ENCODE peak calls at places on chromosomes 2 and 18, in nine cellular contexts. One of them, this sample, is unnamed.

GRCh38 chr18:8882632-8883408 is 177.5 kb downstream of the MTCL1 start:
- DNase-seq in HCT116: peak
- DNase-seq in HL-60: no peak
- DNase-seq in HepG2: peak
- DNase-seq in GM12878: no peak
- DNase-seq in prostate gland: no peak
- DNase-seq in upper lobe of left lung: peak
- DNase-seq in GM23338: peak
- DNase-seq in K562: peak
- DNase-seq in this sample: no peak

GRCh38 chr18:70044626-70045025 is 97.0 kb upstream of the CD226 start:
- DNase-seq in HCT116: peak
- DNase-seq in HL-60: no peak
- DNase-seq in HepG2: no peak
- DNase-seq in GM12878: no peak
- DNase-seq in prostate gland: no peak
- DNase-seq in upper lobe of left lung: no peak
- DNase-seq in GM23338: no peak
- DNase-seq in K562: no peak
- DNase-seq in this sample: no peak

GRCh38 chr2:226431301-226431955 is 368.2 kb downstream of the IRS1 start:
- DNase-seq in HCT116: no peak
- DNase-seq in HL-60: no peak
- DNase-seq in HepG2: peak
- DNase-seq in GM12878: no peak
- DNase-seq in prostate gland: no peak
- DNase-seq in upper lobe of left lung: no peak
- DNase-seq in GM23338: no peak
- DNase-seq in K562: no peak
- DNase-seq in this sample: no peak

GRCh38 chr2:170421175-170421687 is 243.3 kb downstream of the MYO3B start:
- DNase-seq in HCT116: no peak
- DNase-seq in HL-60: no peak
- DNase-seq in HepG2: no peak
- DNase-seq in GM12878: no peak
- DNase-seq in prostate gland: peak
- DNase-seq in upper lobe of left lung: peak
- DNase-seq in GM23338: no peak
- DNase-seq in K562: no peak
- DNase-seq in this sample: no peak

GRCh38 chr2:39778233-39778632 is 825 bp downstream of the THUMPD2 start:
- DNase-seq in HCT116: no peak
- DNase-seq in HL-60: no peak
- DNase-seq in HepG2: no peak
- DNase-seq in GM12878: no peak
- DNase-seq in prostate gland: no peak
- DNase-seq in upper lobe of left lung: no peak
- DNase-seq in GM23338: no peak
- DNase-seq in K562: no peak
- DNase-seq in this sample: no peak

GRCh38 chr2:18265614-18266013 is 294.8 kb downstream of the RDH14 start:
- DNase-seq in HCT116: no peak
- DNase-seq in HL-60: no peak
- DNase-seq in HepG2: no peak
- DNase-seq in GM12878: no peak
- DNase-seq in prostate gland: no peak
- DNase-seq in upper lobe of left lung: no peak
- DNase-seq in GM23338: no peak
- DNase-seq in K562: no peak
- DNase-seq in this sample: no peak

GRCh38 chr2:75186829-75187228 is 12.5 kb downstream of the TACR1 start:
- DNase-seq in HCT116: no peak
- DNase-seq in HL-60: no peak
- DNase-seq in HepG2: no peak
- DNase-seq in GM12878: no peak
- DNase-seq in prostate gland: no peak
- DNase-seq in upper lobe of left lung: no peak
- DNase-seq in GM23338: no peak
- DNase-seq in K562: no peak
- DNase-seq in this sample: no peak

GRCh38 chr18:46366211-46366610 is 262.0 kb downstream of the HAUS1 start:
- DNase-seq in HCT116: no peak
- DNase-seq in HL-60: no peak
- DNase-seq in HepG2: no peak
- DNase-seq in GM12878: no peak
- DNase-seq in prostate gland: no peak
- DNase-seq in upper lobe of left lung: no peak
- DNase-seq in GM23338: no peak
- DNase-seq in K562: no peak
- DNase-seq in this sample: no peak

GRCh38 chr2:12932192-12932591 is 215.5 kb downstream of the TRIB2 start:
- DNase-seq in HCT116: no peak
- DNase-seq in HL-60: no peak
- DNase-seq in HepG2: no peak
- DNase-seq in GM12878: no peak
- DNase-seq in prostate gland: no peak
- DNase-seq in upper lobe of left lung: no peak
- DNase-seq in GM23338: no peak
- DNase-seq in K562: no peak
- DNase-seq in this sample: no peak

GRCh38 chr18:22422909-22423548 is 5.3 kb upstream of the CTAGE1 start:
- DNase-seq in HCT116: no peak
- DNase-seq in HL-60: no peak
- DNase-seq in HepG2: no peak
- DNase-seq in GM12878: no peak
- DNase-seq in prostate gland: peak
- DNase-seq in upper lobe of left lung: no peak
- DNase-seq in GM23338: no peak
- DNase-seq in K562: no peak
- DNase-seq in this sample: no peak

GRCh38 chr18:61891271-61891670 is 1.5 kb downstream of the RNF152 start:
- DNase-seq in HCT116: no peak
- DNase-seq in HL-60: no peak
- DNase-seq in HepG2: no peak
- DNase-seq in GM12878: no peak
- DNase-seq in prostate gland: no peak
- DNase-seq in upper lobe of left lung: no peak
- DNase-seq in GM23338: no peak
- DNase-seq in K562: no peak
- DNase-seq in this sample: no peak

GRCh38 chr2:200765139-200765951 is 46.4 kb upstream of the BZW1 start:
- DNase-seq in HCT116: peak
- DNase-seq in HL-60: no peak
- DNase-seq in HepG2: peak
- DNase-seq in GM12878: no peak
- DNase-seq in prostate gland: no peak
- DNase-seq in upper lobe of left lung: no peak
- DNase-seq in GM23338: no peak
- DNase-seq in K562: no peak
- DNase-seq in this sample: no peak

GRCh38 chr2:14756981-14757657 is 124.6 kb downstream of the LRATD1 start:
- DNase-seq in HCT116: no peak
- DNase-seq in HL-60: peak
- DNase-seq in HepG2: no peak
- DNase-seq in GM12878: no peak
- DNase-seq in prostate gland: no peak
- DNase-seq in upper lobe of left lung: peak
- DNase-seq in GM23338: no peak
- DNase-seq in K562: no peak
- DNase-seq in this sample: no peak

GRCh38 chr2:23065936-23066335 is 319.0 kb upstream of the KLHL29 start:
- DNase-seq in HCT116: no peak
- DNase-seq in HL-60: no peak
- DNase-seq in HepG2: no peak
- DNase-seq in GM12878: no peak
- DNase-seq in prostate gland: no peak
- DNase-seq in upper lobe of left lung: no peak
- DNase-seq in GM23338: no peak
- DNase-seq in K562: no peak
- DNase-seq in this sample: no peak

GRCh38 chr18:22348521-22349316 is 69.0 kb downstream of the CTAGE1 start:
- DNase-seq in HCT116: no peak
- DNase-seq in HL-60: no peak
- DNase-seq in HepG2: no peak
- DNase-seq in GM12878: no peak
- DNase-seq in prostate gland: peak
- DNase-seq in upper lobe of left lung: peak
- DNase-seq in GM23338: peak
- DNase-seq in K562: no peak
- DNase-seq in this sample: peak

GRCh38 chr18:77068321-77068841 is 64.2 kb downstream of the MBP start:
- DNase-seq in HCT116: no peak
- DNase-seq in HL-60: no peak
- DNase-seq in HepG2: no peak
- DNase-seq in GM12878: peak
- DNase-seq in prostate gland: no peak
- DNase-seq in upper lobe of left lung: no peak
- DNase-seq in GM23338: no peak
- DNase-seq in K562: no peak
- DNase-seq in this sample: peak

GRCh38 chr2:233350708-233351107 is 3.6 kb upstream of the DGKD start:
- DNase-seq in HCT116: peak
- DNase-seq in HL-60: peak
- DNase-seq in HepG2: peak
- DNase-seq in GM12878: no peak
- DNase-seq in prostate gland: peak
- DNase-seq in upper lobe of left lung: no peak
- DNase-seq in GM23338: no peak
- DNase-seq in K562: peak
- DNase-seq in this sample: no peak
- TF ChIP-seq POLR2AphosphoS5 in HCT116: peak
- TF ChIP-seq POLR2AphosphoS5 in HL-60: no peak
- TF ChIP-seq POLR2AphosphoS5 in HepG2: no peak
- TF ChIP-seq POLR2AphosphoS5 in GM12878: no peak
- TF ChIP-seq POLR2AphosphoS5 in prostate gland: peak
- TF ChIP-seq POLR2AphosphoS5 in upper lobe of left lung: no peak
- TF ChIP-seq POLR2AphosphoS5 in GM23338: no peak
- TF ChIP-seq POLR2AphosphoS5 in K562: no peak
- TF ChIP-seq POLR2AphosphoS5 in this sample: no peak

DNA sequence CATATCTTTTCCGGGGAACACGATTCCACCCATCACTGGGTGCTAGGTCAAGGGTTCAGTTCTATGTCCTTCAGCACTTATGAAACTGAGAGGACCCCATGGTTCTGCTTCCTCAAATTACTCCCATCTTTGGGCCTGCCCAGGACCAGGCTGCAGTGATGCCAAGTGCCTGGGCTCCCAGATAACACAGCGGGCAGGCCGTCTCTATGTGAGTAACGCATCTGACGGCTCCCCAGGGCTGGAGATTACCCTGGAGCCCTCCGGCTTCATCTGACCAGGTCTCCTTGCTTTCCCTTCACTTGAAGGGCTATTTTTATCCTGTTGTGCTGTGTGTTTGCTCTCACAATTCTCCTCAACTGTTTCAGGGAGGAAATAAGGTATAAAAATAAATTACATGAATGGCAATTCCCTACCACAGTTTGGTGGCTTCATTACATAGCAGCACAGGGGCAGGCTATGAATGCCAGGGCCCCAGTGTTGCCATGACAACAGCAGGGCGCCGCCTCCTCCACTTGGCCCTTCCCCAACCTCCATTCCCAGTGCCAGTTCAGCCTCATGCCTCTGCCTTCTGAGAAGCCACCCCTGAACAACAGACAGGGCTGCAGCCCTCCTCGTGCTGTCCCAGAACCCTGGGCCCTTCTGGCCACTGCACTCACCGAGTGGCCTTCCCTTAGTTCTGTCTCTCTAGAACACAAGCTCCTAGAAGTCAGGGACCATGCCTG is 25.4 kb upstream of the TMEM131 start:
- DNase-seq in HCT116: no peak
- DNase-seq in HL-60: no peak
- DNase-seq in HepG2: no peak
- DNase-seq in GM12878: no peak
- DNase-seq in prostate gland: no peak
- DNase-seq in upper lobe of left lung: no peak
- DNase-seq in GM23338: peak
- DNase-seq in K562: no peak
- DNase-seq in this sample: no peak
- TF ChIP-seq POLR2AphosphoS5 in HCT116: no peak
- TF ChIP-seq POLR2AphosphoS5 in HL-60: no peak
- TF ChIP-seq POLR2AphosphoS5 in HepG2: no peak
- TF ChIP-seq POLR2AphosphoS5 in GM12878: no peak
- TF ChIP-seq POLR2AphosphoS5 in prostate gland: no peak
- TF ChIP-seq POLR2AphosphoS5 in upper lobe of left lung: no peak
- TF ChIP-seq POLR2AphosphoS5 in GM23338: no peak
- TF ChIP-seq POLR2AphosphoS5 in K562: no peak
- TF ChIP-seq POLR2AphosphoS5 in this sample: no peak

DNA sequence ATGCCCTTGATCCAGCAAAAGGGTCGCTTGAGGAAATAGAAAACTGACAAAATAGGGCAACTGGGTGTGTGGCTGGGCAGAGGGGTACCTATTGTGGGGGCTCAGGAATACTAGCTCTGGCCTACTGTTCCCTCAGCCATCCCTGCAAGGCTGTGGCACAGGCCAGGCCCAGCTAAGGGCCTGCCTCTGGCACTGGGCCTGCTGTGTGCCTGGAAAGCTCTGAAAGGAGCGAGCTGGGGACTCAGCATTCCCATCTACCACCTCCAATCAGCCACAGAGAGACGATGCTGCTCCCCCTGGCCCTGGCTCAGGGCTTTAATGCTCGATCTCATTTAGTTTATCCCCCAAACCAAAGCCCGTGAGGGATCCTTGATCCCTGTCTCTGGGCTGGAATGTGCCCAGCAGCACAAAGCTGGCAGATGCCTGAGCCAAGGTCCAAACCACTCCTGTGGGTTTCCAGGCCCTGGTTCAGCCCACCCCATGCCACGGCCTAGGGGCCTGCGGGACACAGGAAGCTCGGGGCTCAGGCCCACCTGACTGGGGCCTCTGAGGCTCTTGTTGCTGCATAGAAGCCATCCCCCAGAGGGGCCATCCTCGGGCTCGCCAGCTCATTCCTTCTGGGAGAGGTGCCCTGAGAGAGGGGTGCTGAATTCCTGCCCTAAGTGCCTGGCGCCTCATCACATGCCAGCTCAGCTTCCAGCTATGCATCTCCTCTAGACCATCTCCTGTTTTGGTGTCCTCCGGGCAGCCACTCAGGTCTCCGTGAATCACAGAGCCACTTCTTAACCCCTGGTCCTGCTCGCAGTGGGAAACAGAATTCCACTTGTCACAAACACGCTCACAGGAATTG is 43.0 kb upstream of the KCNF1 start:
- DNase-seq in HCT116: no peak
- DNase-seq in HL-60: no peak
- DNase-seq in HepG2: no peak
- DNase-seq in GM12878: no peak
- DNase-seq in prostate gland: no peak
- DNase-seq in upper lobe of left lung: peak
- DNase-seq in GM23338: no peak
- DNase-seq in K562: no peak
- DNase-seq in this sample: no peak
- TF ChIP-seq POLR2AphosphoS5 in HCT116: no peak
- TF ChIP-seq POLR2AphosphoS5 in HL-60: no peak
- TF ChIP-seq POLR2AphosphoS5 in HepG2: no peak
- TF ChIP-seq POLR2AphosphoS5 in GM12878: no peak
- TF ChIP-seq POLR2AphosphoS5 in prostate gland: no peak
- TF ChIP-seq POLR2AphosphoS5 in upper lobe of left lung: no peak
- TF ChIP-seq POLR2AphosphoS5 in GM23338: no peak
- TF ChIP-seq POLR2AphosphoS5 in K562: no peak
- TF ChIP-seq POLR2AphosphoS5 in this sample: no peak

DNA sequence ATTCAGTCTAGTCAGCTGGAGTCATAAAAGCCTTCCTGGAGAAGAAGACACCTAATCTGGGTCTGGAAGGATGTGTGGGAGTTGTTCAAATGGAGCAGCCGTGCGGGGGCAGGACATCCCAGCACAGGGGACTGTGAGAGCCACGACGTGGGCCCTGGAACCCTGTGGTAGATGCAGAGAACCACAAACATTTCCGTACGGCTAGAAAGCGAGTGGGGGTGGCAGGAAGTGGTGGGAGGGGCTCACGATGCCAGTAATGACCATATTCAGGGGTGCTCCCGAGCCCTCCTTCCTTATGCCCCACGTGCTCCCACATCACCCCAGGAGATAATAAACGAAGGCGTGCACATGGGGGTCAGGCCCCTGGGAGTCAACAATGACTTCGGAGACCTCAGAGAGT is 21.0 kb upstream of the COL6A3 start:
- DNase-seq in HCT116: no peak
- DNase-seq in HL-60: no peak
- DNase-seq in HepG2: no peak
- DNase-seq in GM12878: no peak
- DNase-seq in prostate gland: no peak
- DNase-seq in upper lobe of left lung: no peak
- DNase-seq in GM23338: no peak
- DNase-seq in K562: peak
- DNase-seq in this sample: peak
- TF ChIP-seq POLR2AphosphoS5 in HCT116: no peak
- TF ChIP-seq POLR2AphosphoS5 in HL-60: no peak
- TF ChIP-seq POLR2AphosphoS5 in HepG2: no peak
- TF ChIP-seq POLR2AphosphoS5 in GM12878: no peak
- TF ChIP-seq POLR2AphosphoS5 in prostate gland: no peak
- TF ChIP-seq POLR2AphosphoS5 in upper lobe of left lung: no peak
- TF ChIP-seq POLR2AphosphoS5 in GM23338: no peak
- TF ChIP-seq POLR2AphosphoS5 in K562: no peak
- TF ChIP-seq POLR2AphosphoS5 in this sample: no peak

This sample was measured in spleen.